ENCODE peak calls at places on chromosome 14, in nine cellular contexts. R is neuronal stem cell; J is body of pancreas; F is neural progenitor cell; L is tibial nerve; H is lung; X is CD8-positive, alpha-beta T cell; S is CD8-positive, alpha-beta memory T cell; D is left ventricle myocardium inferior. T is an unnamed sample.

GRCh38 chr14:32692441-32692840 is 246.2 kb upstream of the NPAS3 start:
- DNase-seq in D (no peak), X (no peak), L (no peak), J (no peak), S (no peak), R (no peak), H (no peak), F (no peak), T (no peak)

GRCh38 chr14:99173086-99173485 is 98.9 kb downstream of the BCL11B start:
- DNase-seq in S (peak; percentile 41), L (no peak), R (no peak), H (no peak), J (no peak), D (no peak), F (no peak), X (peak; percentile 47), T (no peak)

GRCh38 chr14:101624579-101624978 is 63.3 kb downstream of the DIO3 start:
- DNase-seq in L (no peak), D (no peak), S (no peak), J (no peak), R (peak; percentile 20), X (no peak), H (no peak), F (peak; percentile 45), T (no peak)

GRCh38 chr14:100765991-100766390 is 39.3 kb downstream of the DLK1 start:
- DNase-seq in J (no peak), H (no peak), D (no peak), L (no peak), X (no peak), F (no peak), S (no peak), R (no peak), T (peak; percentile 34)

GRCh38 chr14:68951051-68951797 is 27.9 kb downstream of the ACTN1 start:
- DNase-seq in R (no peak), D (peak; percentile 80), F (no peak), S (no peak), X (no peak), L (peak; percentile 87), J (peak; percentile 60), H (peak; percentile 85), T (peak; percentile 97)

GRCh38 chr14:56751471-56751870 is 58.8 kb downstream of the OTX2 start:
- DNase-seq in J (no peak), X (no peak), S (no peak), H (no peak), L (no peak), F (peak; percentile 53), R (no peak), D (no peak), T (no peak)

GRCh38 chr14:101225116-101225728 is 321.7 kb upstream of the RTL1 start:
- DNase-seq in D (no peak), J (no peak), X (peak; percentile 39), R (no peak), H (no peak), L (no peak), F (no peak), S (no peak), T (no peak)

GRCh38 chr14:97298775-97299174 is 501.6 kb downstream of the VRK1 start:
- DNase-seq in H (no peak), L (no peak), X (no peak), S (no peak), D (no peak), R (no peak), J (no peak), F (no peak), T (no peak)

GRCh38 chr14:99351166-99352007 is 79.4 kb upstream of the BCL11B start:
- DNase-seq in L (no peak), J (no peak), S (no peak), D (no peak), X (no peak), H (no peak), R (no peak), F (no peak), T (no peak)

GRCh38 chr14:61218765-61219164 is 62.4 kb downstream of the TMEM30B start:
- DNase-seq in L (peak; percentile 55), R (no peak), S (no peak), J (no peak), F (no peak), X (no peak), H (no peak), D (peak; percentile 48), T (no peak)

GRCh38 chr14:98984719-98985041 is 287.3 kb downstream of the BCL11B start:
- DNase-seq in F (no peak), D (no peak), J (no peak), H (no peak), X (peak; percentile 84), L (no peak), S (peak; percentile 84), R (no peak), T (no peak)

GRCh38 chr14:91520138-91520537 is 10.0 kb upstream of the PPP4R3A start:
- DNase-seq in J (no peak), F (no peak), R (no peak), S (no peak), D (no peak), H (no peak), X (no peak), L (no peak), T (no peak)

GRCh38 chr14:100547633-100548294 is 39.5 kb downstream of the BEGAIN start:
- DNase-seq in H (peak; percentile 35), L (peak; percentile 59), J (peak; percentile 84), X (peak; percentile 51), D (peak; percentile 55), S (peak; percentile 81), F (no peak), R (no peak), T (peak; percentile 67)

GRCh38 chr14:100147181-100147631 is 12.2 kb downstream of the DEGS2 start:
- DNase-seq in D (no peak), X (peak; percentile 84), L (no peak), J (no peak), H (no peak), F (no peak), S (peak; percentile 88), R (no peak), T (no peak)

GRCh38 chr14:106657460-106657859 is 1131.1 kb downstream of the TMEM121 start:
- DNase-seq in J (peak; percentile 23), X (peak; percentile 77), L (no peak), R (no peak), H (no peak), S (peak; percentile 64), D (no peak), F (no peak), T (no peak)

GRCh38 chr14:56512521-56512920 is 67.1 kb upstream of the TMEM260 start:
- DNase-seq in S (no peak), H (no peak), X (no peak), R (no peak), F (no peak), J (no peak), L (no peak), D (no peak), T (no peak)

GRCh38 chr14:61941421-61941805 is 179.2 kb downstream of the SNAPC1 start:
- DNase-seq in J (no peak), R (no peak), S (no peak), H (no peak), D (no peak), F (no peak), X (no peak), L (no peak), T (no peak)

GRCh38 chr14:68663385-68664076 is 129.3 kb downstream of the ZFP36L1 start:
- DNase-seq in J (no peak), L (no peak), X (peak; percentile 52), F (no peak), S (no peak), D (no peak), R (no peak), H (no peak), T (peak; percentile 59)

GRCh38 chr14:99468836-99469592 is 11.6 kb downstream of the SETD3 start:
- DNase-seq in R (no peak), F (no peak), J (no peak), D (no peak), S (no peak), X (no peak), L (no peak), H (no peak), T (no peak)

DNA sequence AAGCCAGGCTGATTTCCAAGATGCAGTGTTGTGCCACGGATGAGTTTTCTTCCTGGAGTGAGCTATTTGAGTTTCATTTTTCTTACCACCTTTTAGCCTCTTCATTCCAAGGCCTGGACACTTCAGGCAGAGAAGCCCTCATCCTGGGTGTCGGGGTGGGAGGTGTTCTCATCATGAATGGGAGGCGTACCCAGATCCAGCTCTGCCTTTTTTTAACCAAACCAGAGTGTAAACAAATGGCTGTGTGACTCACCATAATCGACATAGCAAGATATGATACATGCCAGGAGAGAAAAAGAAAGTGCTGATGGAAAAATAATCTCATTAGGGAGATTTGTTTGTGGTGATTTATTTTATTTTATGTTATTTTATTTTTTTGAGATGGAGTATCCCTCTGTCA is 80.0 kb downstream of the ARF6 start:
- DNase-seq in R (no peak), X (peak; percentile 56), L (peak; percentile 38), F (no peak), H (peak; percentile 54), J (peak; percentile 44), D (no peak), S (peak; percentile 70), T (peak; percentile 56)
- H3K4me1 ChIP-seq in R (peaks cover 2% of the 10 kb centered on the region), X (peaks cover 55% of the 10 kb centered on the region), L (no peaks in the 10 kb centered on the region), F (peaks cover 14% of the 10 kb centered on the region), H (peaks cover 19% of the 10 kb centered on the region), J (peaks cover 42% of the 10 kb centered on the region), D (peaks cover 39% of the 10 kb centered on the region), S (peaks cover 70% of the 10 kb centered on the region), T (peaks cover 35% of the 10 kb centered on the region)

DNA sequence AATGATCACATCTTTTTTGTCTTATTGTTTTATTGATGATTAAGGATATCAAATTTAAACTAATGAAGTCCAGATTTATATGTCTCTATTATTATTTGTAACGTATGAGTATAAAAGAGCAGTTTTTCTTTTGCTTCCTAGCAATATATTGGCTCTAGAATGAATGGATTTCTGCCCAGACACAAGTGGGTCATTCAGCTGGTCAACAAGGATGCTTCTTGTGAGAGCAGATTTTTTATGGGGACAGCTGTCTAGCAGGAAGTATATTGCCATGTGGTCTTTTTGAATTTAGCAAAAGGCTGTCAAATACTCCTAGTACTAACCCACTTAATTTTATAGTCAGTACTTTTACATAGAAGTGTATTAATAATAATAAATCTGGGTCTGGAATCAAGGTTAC is 1071.1 kb upstream of the FLRT2 start:
- DNase-seq in J (no peak), L (no peak), H (no peak), R (no peak), F (no peak), X (no peak), D (no peak), S (no peak), T (no peak)
- H3K4me3 ChIP-seq in J (no peak overlapping the region), L (no peak overlapping the region), H (no peak overlapping the region), R (no peak overlapping the region), F (no peak overlapping the region), X (no peak overlapping the region), D (no peak overlapping the region), S (no peak overlapping the region), T (no peak overlapping the region)

DNA sequence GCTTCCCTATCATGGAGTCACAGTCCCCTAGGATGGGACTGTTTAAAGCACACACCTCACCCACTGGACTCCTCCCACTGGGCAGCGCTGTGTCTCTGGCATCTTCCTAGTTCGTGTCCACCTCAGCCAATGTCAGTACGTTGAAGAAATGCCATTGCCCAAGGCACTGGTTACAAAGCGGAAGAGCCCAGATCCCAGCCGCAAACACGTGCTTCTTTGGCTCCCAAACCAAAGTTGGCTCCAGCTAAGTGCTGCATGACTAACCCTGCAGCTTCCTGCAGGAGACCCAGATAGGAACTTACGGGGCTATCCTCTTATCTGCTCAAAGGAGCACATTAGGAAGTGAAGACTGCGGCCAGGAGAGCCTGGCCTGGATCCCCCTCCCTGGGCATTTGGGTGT is 9.3 kb downstream of the SYNE3 start:
- DNase-seq in H (peak; percentile 65), J (peak; percentile 30), X (no peak), D (peak; percentile 64), S (no peak), L (peak; percentile 66), F (no peak), R (no peak), T (peak; percentile 90)
- H3K4me1 ChIP-seq in H (peaks cover 13% of the 10 kb centered on the region), J (no peaks in the 10 kb centered on the region), X (peaks cover 44% of the 10 kb centered on the region), D (peaks cover 80% of the 10 kb centered on the region), S (peaks cover 65% of the 10 kb centered on the region), L (no peaks in the 10 kb centered on the region), F (no peaks in the 10 kb centered on the region), R (no peaks in the 10 kb centered on the region), T (no peaks in the 10 kb centered on the region)

GRCh38 chr14:51626788-51627187 is 24.9 kb upstream of the FRMD6 start:
- DNase-seq in J (no peak), F (no peak), S (no peak), H (no peak), L (no peak), R (no peak), X (no peak), D (no peak), T (no peak)
- H3K4me3 ChIP-seq in J (no peak overlapping the region), F (no peak overlapping the region), S (no peak overlapping the region), H (no peak overlapping the region), L (no peak overlapping the region), R (no peak overlapping the region), X (no peak overlapping the region), D (no peak overlapping the region), T (no peak overlapping the region)